ENCODE peak calls at places on chromosomes 6 and 20, in four cellular contexts. W is ACHN, G is transverse colon, K is HT1080. R is an unnamed sample.

GRCh38 chr6:47428288-47428687 is 49.3 kb upstream of the CD2AP start:
- DNase-seq in G (no peak), K (no peak), W (no peak), R (no peak)

GRCh38 chr6:24455061-24455460 is 34.3 kb downstream of the GPLD1 start:
- DNase-seq in K (no peak), G (no peak), W (no peak), R (no peak)

GRCh38 chr6:149079911-149080501 is 237.5 kb upstream of the TAB2 start:
- DNase-seq in K (peak; percentile 3), G (no peak), W (no peak), R (no peak)

GRCh38 chr20:23396961-23397620 is 24.2 kb downstream of the NAPB start:
- DNase-seq in K (no peak), W (no peak), G (no peak), R (no peak)

GRCh38 chr20:11376998-11377397 is 540.7 kb upstream of the BTBD3 start:
- DNase-seq in W (no peak), G (no peak), K (peak; percentile 90), R (no peak)

GRCh38 chr6:47700051-47700450 is 1.7 kb downstream of the ADGRF4 start:
- DNase-seq in G (no peak), W (peak; percentile 1), K (peak; percentile 58), R (no peak)

GRCh38 chr6:79538481-79538971 is 1.3 kb upstream of the LCA5 start:
- DNase-seq in W (peak; percentile 23), G (no peak), K (peak; percentile 8), R (no peak)

GRCh38 chr6:126650931-126651330 is 311.0 kb downstream of the CENPW start:
- DNase-seq in K (peak; percentile 33), G (no peak), W (no peak), R (no peak)

GRCh38 chr20:25339608-25340007 is 51.0 kb downstream of the ABHD12 start:
- DNase-seq in K (no peak), G (peak; percentile 41), W (no peak), R (no peak)

GRCh38 chr6:7827142-7827541 is 83.4 kb downstream of the TXNDC5 start:
- DNase-seq in K (peak; percentile 42), W (no peak), G (no peak), R (no peak)

GRCh38 chr6:30730611-30731435 is 10.7 kb downstream of the TUBB start:
- DNase-seq in K (peak; percentile 58), W (peak; percentile 66), G (peak; percentile 92), R (peak; percentile 71)

GRCh38 chr20:3046677-3047462 is 1.0 kb downstream of the MRPS26 start:
- DNase-seq in K (no peak), W (no peak), G (no peak), R (no peak)

GRCh38 chr6:150478651-150479498 is 110.1 kb downstream of the IYD start:
- DNase-seq in W (no peak), G (no peak), K (no peak), R (no peak)

GRCh38 chr20:25224941-25225340 is 22.9 kb upstream of the PYGB start:
- DNase-seq in W (no peak), K (no peak), G (no peak), R (no peak)

GRCh38 chr6:169785566-169785965 is 34.1 kb downstream of the ERMARD start:
- DNase-seq in W (no peak), G (no peak), K (no peak), R (no peak)

GRCh38 chr6:41824571-41825569 is 37.4 kb downstream of the TOMM6 start:
- DNase-seq in K (peak; percentile 90), W (no peak), G (no peak), R (no peak)

GRCh38 chr6:90251295-90251992 is 45.2 kb downstream of the BACH2 start:
- DNase-seq in W (no peak), G (no peak), K (peak; percentile 35), R (no peak)

GRCh38 chr6:49540614-49541013 is 9.9 kb upstream of the C6orf141 start:
- DNase-seq in K (no peak), G (no peak), W (no peak), R (no peak)

GRCh38 chr6:139172151-139172550 is 37.3 kb downstream of the HECA start:
- DNase-seq in K (no peak), W (no peak), G (no peak), R (no peak)

GRCh38 chr6:72974276-72974675 is 251.0 kb downstream of the KHDC1L start:
- DNase-seq in K (no peak), G (no peak), W (no peak), R (peak; percentile 21)

GRCh38 chr20:53623454-53624206 is 30.0 kb upstream of the ZNF217 start:
- DNase-seq in G (peak; percentile 74), W (peak; percentile 79), K (peak; percentile 64), R (peak; percentile 65)

GRCh38 chr6:39048481-39049399 is at the start of gene GLP1R:
- DNase-seq in W (no peak), G (no peak), K (no peak), R (no peak)

GRCh38 chr20:60473240-60473639 is 515.0 kb downstream of the CDH26 start:
- DNase-seq in G (no peak), W (no peak), K (no peak), R (no peak)

GRCh38 chr6:110590821-110591351 is 114.5 kb upstream of the SLC22A16 start:
- DNase-seq in K (peak; percentile 69), G (no peak), W (no peak), R (no peak)

GRCh38 chr6:1094306-1094705 is 217.6 kb upstream of the FOXQ1 start:
- DNase-seq in G (no peak), W (no peak), K (no peak), R (no peak)

GRCh38 chr20:50111120-50111828 is 1.7 kb downstream of the UBE2V1 start:
- DNase-seq in W (no peak), K (peak; percentile 44), G (no peak), R (no peak)

GRCh38 chr6:169702640-169703246 is 817 bp downstream of the C6orf120 start:
- DNase-seq in K (peak; percentile 42), G (peak; percentile 49), W (peak; percentile 38), R (no peak)

GRCh38 chr6:18463429-18463828 is 76.3 kb downstream of the RNF144B start:
- DNase-seq in G (no peak), W (no peak), K (no peak), R (no peak)

GRCh38 chr20:51938557-51939324 is 136.4 kb upstream of the SALL4 start:
- DNase-seq in G (no peak), K (no peak), W (no peak), R (no peak)

GRCh38 chr6:163423696-163424095 is 9.2 kb downstream of the QKI start:
- DNase-seq in K (no peak), G (no peak), W (no peak), R (no peak)

GRCh38 chr6:4731996-4732395 is 44.2 kb upstream of the CDYL start:
- DNase-seq in G (no peak), W (no peak), K (no peak), R (no peak)

GRCh38 chr20:54711061-54711460 is 235.7 kb downstream of the DOK5 start:
- DNase-seq in K (no peak), W (no peak), G (no peak), R (no peak)

GRCh38 chr6:30964075-30964474 is 19.4 kb upstream of the MUC21 start:
- DNase-seq in W (no peak), G (no peak), K (peak; percentile 25), R (no peak)

GRCh38 chr6:38241200-38241599 is 398.5 kb downstream of the BTBD9 start:
- DNase-seq in G (no peak), K (no peak), W (no peak), R (no peak)

GRCh38 chr6:169186496-169187169 is 67.0 kb downstream of the THBS2 start:
- DNase-seq in W (no peak), K (no peak), G (no peak), R (no peak)

GRCh38 chr6:17156112-17156921 is 54.5 kb downstream of the STMND1 start:
- DNase-seq in W (peak; percentile 68), K (peak; percentile 36), G (peak; percentile 76), R (peak; percentile 21)